ENCODE peak calls at places on chromosome 4, in five cellular contexts. One of them, this sample, is unnamed. For H3K36me3, the result is how much of the 10 kb centered on the place peaks cover.

GRCh38 chr4:175542787-175543186 is 269.3 kb downstream of the GPM6A start:
- DNase-seq in heart right ventricle: no peak
- DNase-seq in PC-9: no peak
- DNase-seq in GM23248: no peak
- DNase-seq in Panc1: no peak
- DNase-seq in this sample: no peak

GRCh38 chr4:142549726-142550463 is 296.2 kb downstream of the INPP4B start:
- DNase-seq in heart right ventricle: no peak
- DNase-seq in PC-9: peak
- DNase-seq in GM23248: peak
- DNase-seq in Panc1: no peak
- DNase-seq in this sample: peak

GRCh38 chr4:41358626-41359025 is 101.9 kb downstream of the UCHL1 start:
- DNase-seq in heart right ventricle: peak
- DNase-seq in PC-9: peak
- DNase-seq in GM23248: peak
- DNase-seq in Panc1: no peak
- DNase-seq in this sample: no peak

GRCh38 chr4:69999420-69999819 is 3.7 kb downstream of the STATH start:
- DNase-seq in heart right ventricle: no peak
- DNase-seq in PC-9: no peak
- DNase-seq in GM23248: peak
- DNase-seq in Panc1: no peak
- DNase-seq in this sample: no peak

GRCh38 chr4:25890653-25891485 is 23.2 kb upstream of the SMIM20 start:
- DNase-seq in heart right ventricle: no peak
- DNase-seq in PC-9: no peak
- DNase-seq in GM23248: no peak
- DNase-seq in Panc1: no peak
- DNase-seq in this sample: no peak

GRCh38 chr4:78691333-78691732 is 84.8 kb upstream of the BMP2K start:
- DNase-seq in heart right ventricle: no peak
- DNase-seq in PC-9: no peak
- DNase-seq in GM23248: peak
- DNase-seq in Panc1: no peak
- DNase-seq in this sample: no peak

GRCh38 chr4:159175165-159175988 is 72.5 kb downstream of the RAPGEF2 start:
- DNase-seq in heart right ventricle: peak
- DNase-seq in PC-9: peak
- DNase-seq in GM23248: peak
- DNase-seq in Panc1: peak
- DNase-seq in this sample: peak

GRCh38 chr4:10666616-10667015 is 18.0 kb downstream of the CLNK start:
- DNase-seq in heart right ventricle: no peak
- DNase-seq in PC-9: no peak
- DNase-seq in GM23248: no peak
- DNase-seq in Panc1: no peak
- DNase-seq in this sample: no peak

GRCh38 chr4:21819086-21819485 is 129.5 kb downstream of the KCNIP4 start:
- DNase-seq in heart right ventricle: no peak
- DNase-seq in PC-9: no peak
- DNase-seq in GM23248: peak
- DNase-seq in Panc1: no peak
- DNase-seq in this sample: no peak

GRCh38 chr4:155399974-155400697 is 23.4 kb upstream of the MAP9 start:
- DNase-seq in heart right ventricle: no peak
- DNase-seq in PC-9: no peak
- DNase-seq in GM23248: no peak
- DNase-seq in Panc1: no peak
- DNase-seq in this sample: no peak

GRCh38 chr4:184324939-184325477 is 107.3 kb upstream of the ENPP6 start:
- DNase-seq in heart right ventricle: no peak
- DNase-seq in PC-9: no peak
- DNase-seq in GM23248: no peak
- DNase-seq in Panc1: no peak
- DNase-seq in this sample: no peak

GRCh38 chr4:138736362-138736761 is 279.2 kb upstream of the NOCT start:
- DNase-seq in heart right ventricle: no peak
- DNase-seq in PC-9: no peak
- DNase-seq in GM23248: peak
- DNase-seq in Panc1: no peak
- DNase-seq in this sample: no peak

GRCh38 chr4:66820681-66821080 is 724.6 kb downstream of the CENPC start:
- DNase-seq in heart right ventricle: no peak
- DNase-seq in PC-9: no peak
- DNase-seq in GM23248: no peak
- DNase-seq in Panc1: no peak
- DNase-seq in this sample: no peak

GRCh38 chr4:53043096-53043495 is 181.0 kb downstream of the RASL11B start:
- DNase-seq in heart right ventricle: no peak
- DNase-seq in PC-9: no peak
- DNase-seq in GM23248: no peak
- DNase-seq in Panc1: no peak
- DNase-seq in this sample: no peak

GRCh38 chr4:169108303-169108702 is 98.2 kb upstream of the CBR4 start:
- DNase-seq in heart right ventricle: no peak
- DNase-seq in PC-9: no peak
- DNase-seq in GM23248: no peak
- DNase-seq in Panc1: no peak
- DNase-seq in this sample: no peak

DNA sequence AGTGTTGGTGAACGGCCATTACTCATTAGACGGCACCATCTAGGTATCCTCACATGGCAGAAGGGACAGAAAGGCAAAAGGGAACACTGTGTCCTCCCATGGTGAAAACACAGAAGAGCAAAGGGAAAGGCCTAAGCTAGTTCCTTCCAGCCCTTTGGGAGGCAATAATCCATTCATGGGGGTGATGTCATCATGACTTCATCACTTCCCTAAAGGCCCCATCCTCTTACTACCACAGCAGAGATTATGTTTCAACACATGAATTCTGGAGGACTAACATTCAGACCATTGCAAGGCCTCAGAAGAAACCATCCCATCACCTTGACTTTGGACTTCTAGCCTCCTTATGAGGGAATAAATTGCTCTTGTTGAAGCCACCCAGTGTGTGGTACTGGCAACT is 238.2 kb downstream of the MGST2 start:
- DNase-seq in heart right ventricle: no peak
- DNase-seq in PC-9: no peak
- DNase-seq in GM23248: peak
- DNase-seq in Panc1: no peak
- DNase-seq in this sample: no peak
- H3K36me3 ChIP-seq in heart right ventricle: under half
- H3K36me3 ChIP-seq in PC-9: under half
- H3K36me3 ChIP-seq in GM23248: under half
- H3K36me3 ChIP-seq in Panc1: under half
- H3K36me3 ChIP-seq in this sample: under half

GRCh38 chr4:1355378-1355777 is 8.4 kb downstream of the UVSSA start:
- DNase-seq in heart right ventricle: no peak
- DNase-seq in PC-9: no peak
- DNase-seq in GM23248: no peak
- DNase-seq in Panc1: no peak
- DNase-seq in this sample: no peak

GRCh38 chr4:1354136-1354982 is 7.4 kb downstream of the UVSSA start:
- DNase-seq in heart right ventricle: no peak
- DNase-seq in PC-9: no peak
- DNase-seq in GM23248: no peak
- DNase-seq in Panc1: no peak
- DNase-seq in this sample: no peak

GRCh38 chr4:1357356-1358248 is 10.6 kb downstream of the UVSSA start:
- DNase-seq in heart right ventricle: peak
- DNase-seq in PC-9: no peak
- DNase-seq in GM23248: no peak
- DNase-seq in Panc1: no peak
- DNase-seq in this sample: no peak

GRCh38 chr4:1354983-1355275 is 7.9 kb downstream of the UVSSA start:
- DNase-seq in heart right ventricle: no peak
- DNase-seq in PC-9: no peak
- DNase-seq in GM23248: no peak
- DNase-seq in Panc1: no peak
- DNase-seq in this sample: no peak

GRCh38 chr4:1356181-1356998 is 9.4 kb downstream of the UVSSA start:
- DNase-seq in heart right ventricle: peak
- DNase-seq in PC-9: peak
- DNase-seq in GM23248: peak
- DNase-seq in Panc1: no peak
- DNase-seq in this sample: no peak
- H3K36me3 ChIP-seq in heart right ventricle: half or more
- H3K36me3 ChIP-seq in PC-9: under half
- H3K36me3 ChIP-seq in GM23248: under half
- H3K36me3 ChIP-seq in Panc1: under half
- H3K36me3 ChIP-seq in this sample: under half

GRCh38 chr4:47876310-47876709 is 38.1 kb downstream of the NFXL1 start:
- DNase-seq in heart right ventricle: no peak
- DNase-seq in PC-9: no peak
- DNase-seq in GM23248: peak
- DNase-seq in Panc1: no peak
- DNase-seq in this sample: no peak

GRCh38 chr4:47876784-47877183 is 37.6 kb downstream of the NFXL1 start:
- DNase-seq in heart right ventricle: no peak
- DNase-seq in PC-9: no peak
- DNase-seq in GM23248: no peak
- DNase-seq in Panc1: no peak
- DNase-seq in this sample: no peak

GRCh38 chr4:47873877-47874571 is 36.2 kb upstream of the CORIN start:
- DNase-seq in heart right ventricle: no peak
- DNase-seq in PC-9: no peak
- DNase-seq in GM23248: no peak
- DNase-seq in Panc1: no peak
- DNase-seq in this sample: no peak

GRCh38 chr4:47879458-47879857 is 34.9 kb downstream of the NFXL1 start:
- DNase-seq in heart right ventricle: no peak
- DNase-seq in PC-9: no peak
- DNase-seq in GM23248: no peak
- DNase-seq in Panc1: no peak
- DNase-seq in this sample: no peak

GRCh38 chr4:47877204-47877603 is 37.2 kb downstream of the NFXL1 start:
- DNase-seq in heart right ventricle: no peak
- DNase-seq in PC-9: no peak
- DNase-seq in GM23248: no peak
- DNase-seq in Panc1: no peak
- DNase-seq in this sample: no peak
- H3K36me3 ChIP-seq in heart right ventricle: half or more
- H3K36me3 ChIP-seq in PC-9: half or more
- H3K36me3 ChIP-seq in GM23248: half or more
- H3K36me3 ChIP-seq in Panc1: under half
- H3K36me3 ChIP-seq in this sample: half or more

GRCh38 chr4:76127754-76128153 is 20.4 kb downstream of the NUP54 start:
- DNase-seq in heart right ventricle: no peak
- DNase-seq in PC-9: no peak
- DNase-seq in GM23248: no peak
- DNase-seq in Panc1: no peak
- DNase-seq in this sample: no peak
- H3K36me3 ChIP-seq in heart right ventricle: half or more
- H3K36me3 ChIP-seq in PC-9: under half
- H3K36me3 ChIP-seq in GM23248: under half
- H3K36me3 ChIP-seq in Panc1: under half
- H3K36me3 ChIP-seq in this sample: half or more

GRCh38 chr4:81429031-81429430 is 42.7 kb downstream of the RASGEF1B start:
- DNase-seq in heart right ventricle: no peak
- DNase-seq in PC-9: no peak
- DNase-seq in GM23248: no peak
- DNase-seq in Panc1: no peak
- DNase-seq in this sample: no peak
- H3K36me3 ChIP-seq in heart right ventricle: half or more
- H3K36me3 ChIP-seq in PC-9: under half
- H3K36me3 ChIP-seq in GM23248: under half
- H3K36me3 ChIP-seq in Panc1: under half
- H3K36me3 ChIP-seq in this sample: under half

DNA sequence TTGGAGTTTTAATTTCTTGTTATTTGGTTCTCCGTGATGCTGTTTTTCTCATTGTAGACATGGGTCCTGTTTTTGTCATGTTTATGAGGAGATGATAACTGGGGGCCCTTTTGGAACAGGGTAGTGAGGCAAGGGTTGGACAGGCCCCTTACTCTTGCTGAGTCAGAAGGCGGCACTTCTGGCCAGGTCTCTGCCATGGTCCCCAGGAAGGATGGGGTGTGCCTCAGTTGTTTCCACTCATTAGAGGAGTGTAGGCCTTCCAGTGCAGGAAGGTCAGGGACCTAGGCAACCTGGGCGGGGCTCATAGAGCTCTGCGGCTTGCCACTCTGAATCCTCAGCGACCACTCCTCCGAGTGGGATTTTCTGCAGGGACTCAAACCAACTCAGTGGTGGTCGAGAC is 68.2 kb downstream of the NELFA start:
- DNase-seq in heart right ventricle: no peak
- DNase-seq in PC-9: no peak
- DNase-seq in GM23248: no peak
- DNase-seq in Panc1: no peak
- DNase-seq in this sample: no peak
- H3K36me3 ChIP-seq in heart right ventricle: half or more
- H3K36me3 ChIP-seq in PC-9: under half
- H3K36me3 ChIP-seq in GM23248: under half
- H3K36me3 ChIP-seq in Panc1: under half
- H3K36me3 ChIP-seq in this sample: half or more

This sample was measured in RWPE2.